ENCODE peak calls at places on chromosomes 2 and 18, in ten cellular contexts. H is HCT116, P is GM20000, S is IMR-90, A is neural crest cell, O is transverse colon, V is fibroblast of mammary gland, D is cardiac muscle cell, I is body of pancreas, R is astrocyte. N is an unnamed sample.

GRCh38 chr2:15176604-15177003 is 384.5 kb downstream of the NBAS start:
- DNase-seq in R (no peak), H (no peak), P (no peak), I (no peak), A (no peak), O (no peak), D (no peak), V (no peak), S (no peak), N (no peak)

GRCh38 chr2:193518061-193518817 is 1323.5 kb upstream of the TMEFF2 start:
- DNase-seq in S (peak; percentile 27), V (peak; percentile 91), A (no peak), D (no peak), P (no peak), R (peak; percentile 92), I (no peak), O (no peak), H (peak; percentile 16), N (no peak)

GRCh38 chr2:236972491-236973379 is 113.0 kb upstream of the COPS8 start:
- DNase-seq in I (no peak), R (peak; percentile 87), O (peak; percentile 31), D (peak; percentile 27), H (no peak), S (peak; percentile 13), V (peak; percentile 94), P (no peak), A (no peak), N (peak; percentile 57)

GRCh38 chr18:4157339-4157738 is 297.8 kb downstream of the DLGAP1 start:
- DNase-seq in A (no peak), I (no peak), S (no peak), O (no peak), R (no peak), P (no peak), V (no peak), D (no peak), H (no peak), N (no peak)

GRCh38 chr2:57376985-57377384 is 669.6 kb upstream of the VRK2 start:
- DNase-seq in A (no peak), S (no peak), D (peak; percentile 30), O (no peak), V (peak; percentile 14), P (no peak), H (no peak), R (no peak), I (no peak), N (no peak)

GRCh38 chr18:77970814-77971213 is 721.2 kb downstream of the GALR1 start:
- DNase-seq in R (no peak), D (no peak), O (no peak), A (no peak), H (no peak), V (no peak), P (no peak), I (no peak), S (no peak), N (no peak)

GRCh38 chr2:9488583-9489547 is 14.5 kb downstream of the IAH1 start:
- DNase-seq in D (no peak), V (peak; percentile 67), A (no peak), R (peak; percentile 55), I (no peak), H (no peak), O (no peak), S (peak; percentile 83), P (no peak), N (no peak)

GRCh38 chr2:42794271-42795046 is 2.1 kb upstream of the HAAO start:
- DNase-seq in D (peak; percentile 31), A (peak; percentile 27), I (peak; percentile 62), O (peak; percentile 34), R (no peak), P (peak; percentile 65), V (peak; percentile 30), S (no peak), H (no peak), N (no peak)

GRCh38 chr2:104755026-104755856 is 98.7 kb upstream of the POU3F3 start:
- DNase-seq in S (no peak), P (no peak), R (no peak), O (no peak), A (no peak), V (no peak), H (no peak), I (no peak), D (no peak), N (peak; percentile 54)

GRCh38 chr2:156944871-156945270 is 312.6 kb upstream of the GALNT5 start:
- DNase-seq in R (no peak), O (no peak), H (no peak), A (no peak), V (no peak), D (no peak), I (no peak), P (no peak), S (no peak), N (no peak)

GRCh38 chr18:6633370-6633769 is 96.1 kb upstream of the ARHGAP28 start:
- DNase-seq in A (no peak), S (no peak), R (no peak), P (no peak), D (no peak), I (no peak), O (no peak), V (no peak), H (no peak), N (no peak)

GRCh38 chr18:14930076-14930475 is 182.1 kb downstream of the ANKRD30B start:
- DNase-seq in P (no peak), O (no peak), V (no peak), R (no peak), A (no peak), I (no peak), H (no peak), D (no peak), S (no peak), N (no peak)

GRCh38 chr2:171554991-171555615 is 32.8 kb downstream of the CYBRD1 start:
- DNase-seq in D (no peak), A (no peak), H (no peak), O (no peak), R (no peak), P (no peak), S (no peak), V (peak; percentile 15), I (no peak), N (no peak)

DNA sequence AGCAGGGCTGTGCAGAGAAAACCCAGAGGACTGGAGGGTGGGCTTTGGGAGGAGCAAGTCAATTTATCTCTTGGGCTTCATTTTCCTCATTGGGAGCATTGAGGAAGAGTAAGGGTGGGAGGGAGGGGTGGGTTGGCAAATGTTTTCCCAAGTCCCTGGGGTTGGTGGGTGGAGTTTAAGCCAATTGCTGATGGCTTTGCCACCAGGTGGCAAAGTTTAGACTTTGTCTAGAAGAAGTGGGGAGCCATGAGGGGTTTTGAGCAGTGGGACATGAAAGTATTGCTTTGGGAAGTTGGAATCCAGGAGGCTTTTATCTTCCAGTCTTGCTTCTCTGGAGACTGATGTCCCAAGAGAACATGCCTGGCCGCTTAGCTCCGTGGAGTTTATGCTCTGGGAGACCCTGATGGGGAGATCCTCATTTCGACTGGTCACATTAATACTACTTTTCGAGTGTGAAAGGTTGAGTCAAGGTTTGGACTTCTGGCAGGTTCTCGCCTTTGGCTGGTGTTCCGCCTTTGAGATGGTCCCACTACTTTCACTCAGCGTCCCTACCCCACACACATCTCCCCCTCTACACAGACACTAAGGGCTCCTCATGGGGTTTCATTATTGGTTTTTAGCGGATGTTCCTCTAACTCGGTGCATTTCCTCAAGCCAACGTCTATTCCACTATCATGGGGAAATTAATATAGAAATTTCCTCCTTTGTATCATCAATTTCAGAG is 126.7 kb downstream of the PRKCE start:
- DNase-seq in A (no peak), R (no peak), O (no peak), V (no peak), H (no peak), D (no peak), I (no peak), S (no peak), P (no peak), N (no peak)
- TF ChIP-seq CTCF in A (no peak), R (no peak), O (no peak), V (peak; percentile 17), H (no peak), D (no peak), I (no peak), S (no peak), P (no peak), N (no peak)

DNA sequence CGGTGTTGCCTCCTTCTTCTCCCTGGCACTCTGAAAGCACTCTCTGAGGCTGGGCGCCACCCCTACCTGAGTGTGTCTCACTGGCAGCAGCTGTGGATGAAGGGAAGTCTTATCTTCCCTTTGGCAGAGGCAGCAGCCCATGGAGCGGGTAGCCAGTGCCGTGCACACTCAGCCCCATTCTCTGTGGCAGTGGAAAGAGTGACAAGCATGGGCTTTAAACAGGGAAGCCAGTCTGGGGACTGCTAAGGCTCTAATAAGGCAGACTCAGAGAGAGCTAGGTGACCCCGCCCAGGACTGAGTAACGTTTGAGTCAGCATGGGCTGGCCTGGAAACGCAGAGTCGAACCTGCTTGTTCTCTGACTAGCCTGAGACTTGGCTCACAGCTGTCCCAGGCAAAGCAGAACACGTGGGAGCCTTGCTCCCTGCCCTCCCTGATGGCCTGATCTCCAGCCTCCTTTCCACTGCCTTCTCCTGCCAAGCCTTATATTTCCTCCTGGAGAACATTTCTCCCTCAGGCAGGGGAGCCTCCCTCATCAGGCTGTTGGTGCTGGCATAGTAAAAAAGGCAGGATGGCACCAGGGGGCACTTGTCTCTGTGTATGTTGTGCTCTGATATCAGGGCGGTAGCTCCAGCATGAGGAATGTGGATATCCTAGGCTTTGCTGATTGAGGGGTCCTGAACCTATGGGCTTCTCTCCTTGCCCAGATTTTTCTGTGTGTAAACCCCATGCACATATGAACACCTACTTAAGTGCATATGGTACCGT is 93.9 kb upstream of the LGALSL start:
- DNase-seq in O (peak; percentile 84), R (peak; percentile 89), A (no peak), V (peak; percentile 98), H (peak; percentile 92), S (peak; percentile 92), I (peak; percentile 91), D (peak; percentile 13), P (peak; percentile 39), N (peak; percentile 52)
- TF ChIP-seq CTCF in O (no peak), R (no peak), A (no peak), V (no peak), H (no peak), S (no peak), I (no peak), D (no peak), P (no peak), N (no peak)

GRCh38 chr18:59065684-59066083 is 74.0 kb upstream of the SEC11C start:
- DNase-seq in R (no peak), D (no peak), I (no peak), H (no peak), A (no peak), S (no peak), O (no peak), P (no peak), V (no peak), N (no peak)
- TF ChIP-seq CTCF in R (no peak), D (no peak), I (no peak), H (no peak), A (no peak), S (no peak), O (no peak), P (no peak), V (no peak), N (no peak)

DNA sequence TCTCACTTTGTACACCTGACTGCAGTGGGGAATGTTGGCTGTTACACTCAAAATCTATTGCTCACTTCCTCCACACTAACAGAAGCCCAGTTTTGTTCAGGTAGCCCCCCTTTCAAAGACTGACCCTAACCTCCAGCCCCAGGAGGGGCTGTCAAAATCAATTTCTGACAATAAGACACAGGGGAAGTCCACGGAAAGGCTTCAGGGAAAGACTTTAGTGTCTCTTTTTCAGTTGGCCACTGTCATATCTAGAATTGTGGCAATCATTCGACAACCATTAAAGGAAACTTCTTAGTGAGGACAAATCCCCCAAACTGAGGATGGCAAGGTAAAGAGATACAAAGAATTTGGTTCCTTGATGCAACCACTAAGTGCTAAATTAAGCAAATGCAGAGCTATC is 59.0 kb downstream of the BARD1 start:
- DNase-seq in H (no peak), D (no peak), S (no peak), P (peak; percentile 5), A (no peak), V (no peak), O (no peak), I (no peak), R (no peak), N (no peak)
- TF ChIP-seq CTCF in H (no peak), D (no peak), S (no peak), P (no peak), A (no peak), V (no peak), O (no peak), I (no peak), R (no peak), N (no peak)

N was measured in CD14-positive monocyte.